ENCODE peak calls at places on chromosomes 1 and 21, in seven cellular contexts. F is RPMI8226; U is HS-27A; K is HTR-8/SVneo; G is non-pigmented ciliary epithelial cell; B is fibroblast of lung; Z is CD4-positive, alpha-beta T cell. V is an unnamed sample.

GRCh38 chr1:56710646-56711045 is 65.5 kb downstream of the PRKAA2 start:
- DNase-seq in F (no peak), U (peak; percentile 66), K (peak; percentile 20), G (peak; percentile 50), B (peak; percentile 74), Z (no peak), V (peak; percentile 78)

GRCh38 chr1:12386130-12386529 is 156.3 kb downstream of the VPS13D start:
- DNase-seq in F (no peak), U (no peak), K (no peak), G (peak; percentile 52), B (no peak), Z (no peak), V (no peak)

GRCh38 chr1:29752141-29752540 is 515.8 kb downstream of the PTPRU start:
- DNase-seq in F (peak; percentile 15), U (no peak), K (no peak), G (no peak), B (no peak), Z (no peak), V (no peak)

GRCh38 chr1:7432896-7433380 is 338.2 kb upstream of the VAMP3 start:
- DNase-seq in F (no peak), U (no peak), K (no peak), G (no peak), B (no peak), Z (no peak), V (no peak)

GRCh38 chr1:7376676-7377075 is 394.4 kb upstream of the VAMP3 start:
- DNase-seq in F (no peak), U (no peak), K (no peak), G (no peak), B (no peak), Z (no peak), V (no peak)

GRCh38 chr21:19874521-19874920 is 1123.7 kb upstream of the NCAM2 start:
- DNase-seq in F (no peak), U (no peak), K (no peak), G (no peak), B (no peak), Z (no peak), V (no peak)

GRCh38 chr1:31371560-31371959 is 1.3 kb downstream of the FABP3 start:
- DNase-seq in F (no peak), U (no peak), K (no peak), G (no peak), B (peak; percentile 29), Z (no peak), V (no peak)

GRCh38 chr1:220884109-220884980 is 5.1 kb downstream of the HLX start:
- DNase-seq in F (no peak), U (no peak), K (no peak), G (no peak), B (peak; percentile 58), Z (no peak), V (peak; percentile 13)

GRCh38 chr1:108719253-108719652 is 6.5 kb downstream of the FNDC7 start:
- DNase-seq in F (no peak), U (no peak), K (no peak), G (no peak), B (no peak), Z (no peak), V (no peak)

GRCh38 chr1:43454270-43455011 is 710 bp upstream of the HYI start:
- DNase-seq in F (peak; percentile 46), U (peak; percentile 80), K (peak; percentile 46), G (peak; percentile 79), B (peak; percentile 87), Z (peak; percentile 35), V (peak; percentile 56)

GRCh38 chr1:219837274-219837993 is 90.9 kb downstream of the SLC30A10 start:
- DNase-seq in F (peak; percentile 61), U (peak; percentile 3), K (peak; percentile 57), G (peak; percentile 22), B (peak; percentile 72), Z (no peak), V (peak; percentile 23)

GRCh38 chr1:145908653-145909052 is 1.2 kb downstream of the ITGA10 start:
- DNase-seq in F (no peak), U (no peak), K (no peak), G (no peak), B (no peak), Z (no peak), V (no peak)

V was measured in retinal pigment epithelial cell.